ENCODE peak calls at places on chromosome 14, in ten cellular contexts. F is pons; E is effector CD4-positive, alpha-beta T cell; U is stimulated activated CD8-positive, alpha-beta memory T cell treated with anti-CD3 and anti-CD28 coated beads, Interleukin-2, amount 100 ng/mL, for 1 hour; D is head of caudate nucleus; M is ELF-1; I is hepatic stellate cell; B is cardiac fibroblast; Y is HEK293T; Z is spleen. Q is an unnamed sample.

GRCh38 chr14:99028521-99028920 is 243.5 kb downstream of the BCL11B start:
- DNase-seq in E (no peak), I (no peak), Z (no peak), F (no peak), Y (no peak), U (no peak), M (no peak), B (no peak), D (no peak), Q (no peak)

GRCh38 chr14:64879635-64880381 is at the start of gene SPTB:
- DNase-seq in I (no peak), E (peak; percentile 44), D (peak; percentile 61), Y (peak; percentile 60), F (no peak), U (no peak), Z (peak; percentile 81), B (no peak), M (peak; percentile 76), Q (no peak)

GRCh38 chr14:35279369-35279768 is 12.8 kb upstream of the PSMA6 start:
- DNase-seq in Y (no peak), F (no peak), E (no peak), U (no peak), Z (no peak), I (no peak), M (no peak), D (no peak), B (no peak), Q (no peak)

GRCh38 chr14:94157195-94157594 is 16.9 kb upstream of the PPP4R4 start:
- DNase-seq in B (no peak), F (no peak), E (no peak), I (no peak), U (no peak), Z (no peak), D (no peak), Y (no peak), M (no peak), Q (no peak)

GRCh38 chr14:60008042-60008441 is 83.7 kb upstream of the PCNX4 start:
- DNase-seq in B (peak; percentile 25), D (no peak), Y (no peak), E (no peak), I (no peak), Z (no peak), U (no peak), M (no peak), F (no peak), Q (no peak)

GRCh38 chr14:54197369-54197768 is 199.4 kb upstream of the CDKN3 start:
- DNase-seq in U (no peak), E (no peak), F (no peak), M (no peak), Z (no peak), I (no peak), B (no peak), D (no peak), Y (no peak), Q (no peak)

GRCh38 chr14:99215277-99215676 is 56.7 kb downstream of the BCL11B start:
- DNase-seq in D (no peak), Y (no peak), Z (no peak), F (peak; percentile 33), I (no peak), U (no peak), E (no peak), B (no peak), M (no peak), Q (no peak)

GRCh38 chr14:24411468-24412454 is 13.0 kb downstream of the NYNRIN start:
- DNase-seq in I (peak; percentile 68), B (peak; percentile 76), E (no peak), U (no peak), F (no peak), Y (peak; percentile 70), M (peak; percentile 66), Z (no peak), D (no peak), Q (no peak)

GRCh38 chr14:95037273-95037672 is 120.1 kb downstream of the DICER1 start:
- DNase-seq in D (no peak), E (no peak), I (no peak), U (no peak), Z (no peak), F (no peak), M (no peak), B (no peak), Y (no peak), Q (no peak)

GRCh38 chr14:34301107-34301734 is 160.8 kb downstream of the SPTSSA start:
- DNase-seq in M (peak; percentile 41), F (peak; percentile 91), D (no peak), Z (no peak), I (peak; percentile 8), Y (peak; percentile 53), E (no peak), U (no peak), B (peak; percentile 46), Q (peak; percentile 64)

GRCh38 chr14:91227183-91227628 is 17.3 kb downstream of the GPR68 start:
- DNase-seq in D (no peak), B (no peak), F (no peak), M (no peak), U (no peak), E (no peak), Y (no peak), I (no peak), Z (no peak), Q (no peak)

GRCh38 chr14:25400607-25401206 is 350.8 kb upstream of the STXBP6 start:
- DNase-seq in F (peak; percentile 72), M (no peak), I (no peak), Y (peak; percentile 39), D (peak; percentile 66), E (peak; percentile 3), U (no peak), B (peak; percentile 54), Z (no peak), Q (peak; percentile 35)

GRCh38 chr14:33477752-33478151 is 473.1 kb downstream of the EGLN3 start:
- DNase-seq in Z (no peak), F (peak; percentile 67), E (no peak), B (no peak), D (peak; percentile 26), I (no peak), U (no peak), M (peak; percentile 41), Y (no peak), Q (no peak)

GRCh38 chr14:53845813-53846693 is 110.6 kb downstream of the BMP4 start:
- DNase-seq in F (no peak), I (no peak), B (peak; percentile 26), Z (no peak), D (no peak), Y (no peak), M (no peak), U (no peak), E (no peak), Q (no peak)

GRCh38 chr14:85531594-85532391 is 1.8 kb downstream of the FLRT2 start:
- DNase-seq in D (peak; percentile 79), B (peak; percentile 89), E (no peak), F (no peak), M (peak; percentile 75), U (no peak), Z (peak; percentile 79), Y (no peak), I (no peak), Q (peak; percentile 72)

GRCh38 chr14:74478996-74479635 is 14.0 kb downstream of the NPC2 start:
- DNase-seq in E (no peak), Z (no peak), Y (peak; percentile 46), I (peak; percentile 21), F (peak; percentile 49), M (peak; percentile 44), B (peak; percentile 53), D (no peak), U (no peak), Q (peak; percentile 4)